ENCODE peak calls at places on chromosomes 11 and 22, in six cellular contexts. One of them, this sample, is unnamed.

GRCh38 chr11:1086171-1087102 is 11.8 kb downstream of the MUC2 start:
- DNase-seq in stimulated activated CD4-positive, alpha-beta T cell treated with anti-CD3 and anti-CD28 coated beads, Interleukin-2, amount 100 ng/mL, for 48 hours: no peak
- DNase-seq in NCI-H1105 treated with DMSO at 0.1 percent for 48 hours: no peak
- DNase-seq in nephron progenitor cell: no peak
- DNase-seq in stimulated activated CD8-positive, alpha-beta memory T cell treated with anti-CD3 and anti-CD28 coated beads, Interleukin-15, amount 100 ng/mL, for 1 hour: no peak
- DNase-seq in heart left ventricle: no peak
- DNase-seq in this sample: no peak

GRCh38 chr11:125176866-125177265 is 12.3 kb downstream of the PKNOX2 start:
- DNase-seq in stimulated activated CD8-positive, alpha-beta memory T cell treated with anti-CD3 and anti-CD28 coated beads, Interleukin-15, amount 100 ng/mL, for 1 hour: no peak
- DNase-seq in NCI-H1105 treated with DMSO at 0.1 percent for 48 hours: no peak
- DNase-seq in nephron progenitor cell: no peak
- DNase-seq in heart left ventricle: no peak
- DNase-seq in stimulated activated CD4-positive, alpha-beta T cell treated with anti-CD3 and anti-CD28 coated beads, Interleukin-2, amount 100 ng/mL, for 48 hours: no peak
- DNase-seq in this sample: no peak

GRCh38 chr11:9858822-9859221 is 194.9 kb downstream of the SWAP70 start:
- DNase-seq in stimulated activated CD8-positive, alpha-beta memory T cell treated with anti-CD3 and anti-CD28 coated beads, Interleukin-15, amount 100 ng/mL, for 1 hour: no peak
- DNase-seq in heart left ventricle: no peak
- DNase-seq in stimulated activated CD4-positive, alpha-beta T cell treated with anti-CD3 and anti-CD28 coated beads, Interleukin-2, amount 100 ng/mL, for 48 hours: no peak
- DNase-seq in NCI-H1105 treated with DMSO at 0.1 percent for 48 hours: no peak
- DNase-seq in nephron progenitor cell: no peak
- DNase-seq in this sample: peak; percentile 26

GRCh38 chr22:35437038-35437437 is 37.1 kb downstream of the MCM5 start:
- DNase-seq in heart left ventricle: no peak
- DNase-seq in NCI-H1105 treated with DMSO at 0.1 percent for 48 hours: no peak
- DNase-seq in stimulated activated CD8-positive, alpha-beta memory T cell treated with anti-CD3 and anti-CD28 coated beads, Interleukin-15, amount 100 ng/mL, for 1 hour: no peak
- DNase-seq in nephron progenitor cell: no peak
- DNase-seq in stimulated activated CD4-positive, alpha-beta T cell treated with anti-CD3 and anti-CD28 coated beads, Interleukin-2, amount 100 ng/mL, for 48 hours: peak; percentile 10
- DNase-seq in this sample: no peak

GRCh38 chr11:10294289-10294953 is 402 bp upstream of the SBF2 start:
- DNase-seq in heart left ventricle: peak; percentile 45
- DNase-seq in stimulated activated CD4-positive, alpha-beta T cell treated with anti-CD3 and anti-CD28 coated beads, Interleukin-2, amount 100 ng/mL, for 48 hours: no peak
- DNase-seq in NCI-H1105 treated with DMSO at 0.1 percent for 48 hours: peak; percentile 24
- DNase-seq in nephron progenitor cell: peak; percentile 64
- DNase-seq in stimulated activated CD8-positive, alpha-beta memory T cell treated with anti-CD3 and anti-CD28 coated beads, Interleukin-15, amount 100 ng/mL, for 1 hour: no peak
- DNase-seq in this sample: peak; percentile 88

GRCh38 chr11:36774603-36775002 is 176.6 kb upstream of the RAG2 start:
- DNase-seq in nephron progenitor cell: no peak
- DNase-seq in NCI-H1105 treated with DMSO at 0.1 percent for 48 hours: no peak
- DNase-seq in stimulated activated CD8-positive, alpha-beta memory T cell treated with anti-CD3 and anti-CD28 coated beads, Interleukin-15, amount 100 ng/mL, for 1 hour: no peak
- DNase-seq in heart left ventricle: no peak
- DNase-seq in stimulated activated CD4-positive, alpha-beta T cell treated with anti-CD3 and anti-CD28 coated beads, Interleukin-2, amount 100 ng/mL, for 48 hours: no peak
- DNase-seq in this sample: no peak

GRCh38 chr22:45969414-45969799 is 7.6 kb downstream of the WNT7B start:
- DNase-seq in heart left ventricle: no peak
- DNase-seq in nephron progenitor cell: no peak
- DNase-seq in stimulated activated CD8-positive, alpha-beta memory T cell treated with anti-CD3 and anti-CD28 coated beads, Interleukin-15, amount 100 ng/mL, for 1 hour: no peak
- DNase-seq in NCI-H1105 treated with DMSO at 0.1 percent for 48 hours: no peak
- DNase-seq in stimulated activated CD4-positive, alpha-beta T cell treated with anti-CD3 and anti-CD28 coated beads, Interleukin-2, amount 100 ng/mL, for 48 hours: no peak
- DNase-seq in this sample: no peak

GRCh38 chr22:44881246-44881600 is 128.6 kb downstream of the PHF21B start:
- DNase-seq in nephron progenitor cell: no peak
- DNase-seq in stimulated activated CD8-positive, alpha-beta memory T cell treated with anti-CD3 and anti-CD28 coated beads, Interleukin-15, amount 100 ng/mL, for 1 hour: no peak
- DNase-seq in stimulated activated CD4-positive, alpha-beta T cell treated with anti-CD3 and anti-CD28 coated beads, Interleukin-2, amount 100 ng/mL, for 48 hours: no peak
- DNase-seq in heart left ventricle: no peak
- DNase-seq in NCI-H1105 treated with DMSO at 0.1 percent for 48 hours: no peak
- DNase-seq in this sample: peak; percentile 50

GRCh38 chr22:18031670-18032454 is 7.5 kb upstream of the MICAL3 start:
- DNase-seq in stimulated activated CD4-positive, alpha-beta T cell treated with anti-CD3 and anti-CD28 coated beads, Interleukin-2, amount 100 ng/mL, for 48 hours: no peak
- DNase-seq in heart left ventricle: peak; percentile 25
- DNase-seq in NCI-H1105 treated with DMSO at 0.1 percent for 48 hours: peak; percentile 0
- DNase-seq in stimulated activated CD8-positive, alpha-beta memory T cell treated with anti-CD3 and anti-CD28 coated beads, Interleukin-15, amount 100 ng/mL, for 1 hour: no peak
- DNase-seq in nephron progenitor cell: no peak
- DNase-seq in this sample: no peak

GRCh38 chr11:110176366-110177056 is 83.3 kb downstream of the ZC3H12C start:
- DNase-seq in nephron progenitor cell: no peak
- DNase-seq in NCI-H1105 treated with DMSO at 0.1 percent for 48 hours: no peak
- DNase-seq in heart left ventricle: no peak
- DNase-seq in stimulated activated CD8-positive, alpha-beta memory T cell treated with anti-CD3 and anti-CD28 coated beads, Interleukin-15, amount 100 ng/mL, for 1 hour: no peak
- DNase-seq in stimulated activated CD4-positive, alpha-beta T cell treated with anti-CD3 and anti-CD28 coated beads, Interleukin-2, amount 100 ng/mL, for 48 hours: no peak
- DNase-seq in this sample: no peak

GRCh38 chr11:8312966-8313365 is 49.3 kb upstream of the LMO1 start:
- DNase-seq in stimulated activated CD8-positive, alpha-beta memory T cell treated with anti-CD3 and anti-CD28 coated beads, Interleukin-15, amount 100 ng/mL, for 1 hour: no peak
- DNase-seq in NCI-H1105 treated with DMSO at 0.1 percent for 48 hours: no peak
- DNase-seq in stimulated activated CD4-positive, alpha-beta T cell treated with anti-CD3 and anti-CD28 coated beads, Interleukin-2, amount 100 ng/mL, for 48 hours: no peak
- DNase-seq in heart left ventricle: no peak
- DNase-seq in nephron progenitor cell: no peak
- DNase-seq in this sample: peak; percentile 51

This sample was measured in left kidney.